ENCODE peak calls at places on chromosome 1, in seven cellular contexts. W is neural progenitor cell, G is fibroblast of lung, E is brain microvascular endothelial cell, T is left ventricle myocardium inferior, A is GM06990, K is right lobe of liver. X is an unnamed sample. For H3K27me3, the result is how much of the 10 kb centered on the place peaks cover.

GRCh38 chr1:190957565-190957964 is 479.9 kb upstream of the BRINP3 start:
- DNase-seq in E (no peak), G (no peak), T (no peak), K (no peak), W (no peak), A (no peak), X (no peak)

GRCh38 chr1:244052728-244053312 is 1.7 kb downstream of the ZBTB18 start:
- DNase-seq in G (no peak), E (no peak), T (no peak), A (no peak), W (no peak), K (no peak), X (no peak)

GRCh38 chr1:231885209-231885854 is 258.7 kb downstream of the DISC1 start:
- DNase-seq in G (peak), K (no peak), A (no peak), E (peak), W (no peak), T (no peak), X (no peak)

GRCh38 chr1:201016943-201017827 is 6.3 kb downstream of the KIF21B start:
- DNase-seq in A (peak), E (no peak), K (no peak), W (no peak), T (no peak), G (no peak), X (no peak)

GRCh38 chr1:78250201-78250600 is 204.4 kb downstream of the GIPC2 start:
- DNase-seq in A (no peak), G (no peak), K (no peak), E (no peak), W (no peak), T (no peak), X (no peak)

GRCh38 chr1:201397675-201398074 is 1.4 kb downstream of the LAD1 start:
- DNase-seq in T (no peak), A (no peak), K (no peak), G (no peak), E (no peak), W (no peak), X (peak)

GRCh38 chr1:50279622-50280320 is 143.5 kb downstream of the DMRTA2 start:
- DNase-seq in K (no peak), A (no peak), T (peak), G (peak), W (peak), E (no peak), X (peak)

GRCh38 chr1:77927414-77927813 is 39.0 kb downstream of the NEXN start:
- DNase-seq in G (no peak), E (no peak), K (no peak), A (no peak), T (no peak), W (no peak), X (no peak)

GRCh38 chr1:112676543-112676942 is 2.1 kb downstream of the MOV10 start:
- DNase-seq in A (no peak), T (no peak), G (no peak), K (no peak), W (no peak), E (no peak), X (no peak)

GRCh38 chr1:218475699-218476098 is 130.6 kb downstream of the TGFB2 start:
- DNase-seq in E (no peak), K (no peak), G (no peak), W (no peak), A (no peak), T (no peak), X (no peak)

GRCh38 chr1:230109871-230110667 is 43.0 kb downstream of the GALNT2 start:
- DNase-seq in T (no peak), A (peak), K (no peak), G (no peak), W (peak), E (no peak), X (no peak)

GRCh38 chr1:16165548-16165947 is 9.7 kb upstream of the EPHA2 start:
- DNase-seq in W (no peak), T (no peak), K (no peak), G (no peak), E (no peak), A (no peak), X (no peak)

GRCh38 chr1:32816676-32817158 is 441 bp downstream of the YARS1 start:
- DNase-seq in A (no peak), T (no peak), W (no peak), G (peak), K (no peak), E (peak), X (peak)

GRCh38 chr1:62271932-62272728 is 47.1 kb downstream of the KANK4 start:
- DNase-seq in A (no peak), W (peak), T (no peak), G (no peak), K (no peak), E (no peak), X (no peak)

GRCh38 chr1:20885121-20885520 is 98.0 kb upstream of the HP1BP3 start:
- DNase-seq in T (no peak), K (no peak), A (no peak), W (peak), G (peak), E (peak), X (no peak)

GRCh38 chr1:147073062-147073432 is 99.2 kb downstream of the PRKAB2 start:
- DNase-seq in K (no peak), E (no peak), G (no peak), A (no peak), T (no peak), W (peak), X (no peak)

GRCh38 chr1:30419246-30419720 is 304.1 kb downstream of the MATN1 start:
- DNase-seq in A (no peak), E (no peak), W (no peak), G (no peak), T (no peak), K (no peak), X (no peak)

GRCh38 chr1:165456114-165456513 is 11.2 kb upstream of the RXRG start:
- DNase-seq in G (no peak), T (no peak), A (no peak), K (no peak), E (no peak), W (no peak), X (peak)

GRCh38 chr1:20666804-20667203 is 5.6 kb upstream of the DDOST start:
- DNase-seq in A (no peak), W (no peak), K (no peak), T (no peak), G (peak), E (no peak), X (peak)

GRCh38 chr1:203631946-203632345 is 5.3 kb downstream of the ATP2B4 start:
- DNase-seq in G (no peak), E (no peak), T (no peak), W (no peak), K (no peak), A (no peak), X (no peak)

GRCh38 chr1:228274452-228275153 is 66.8 kb downstream of the OBSCN start:
- DNase-seq in A (no peak), K (no peak), E (no peak), T (no peak), G (no peak), W (no peak), X (no peak)
- H3K4me3 ChIP-seq in A (no peak), K (no peak), E (no peak), T (peak), G (no peak), W (no peak), X (no peak)

GRCh38 chr1:199545780-199546179 is 481.7 kb upstream of the NR5A2 start:
- DNase-seq in W (peak), G (no peak), E (no peak), K (no peak), T (no peak), A (peak), X (peak)
- TF ChIP-seq CTCF in W (peak), G (no peak), E (peak), K (peak), T (no peak), A (peak), X (peak)

GRCh38 chr1:119001181-119002018 is 13.3 kb upstream of the TBX15 start:
- DNase-seq in A (no peak), E (no peak), W (peak), K (no peak), G (no peak), T (no peak), X (peak)

GRCh38 chr1:119003413-119004128 is 15.4 kb upstream of the TBX15 start:
- DNase-seq in E (no peak), K (no peak), T (no peak), W (no peak), A (no peak), G (no peak), X (no peak)

GRCh38 chr1:118998171-118998570 is 10.0 kb upstream of the TBX15 start:
- DNase-seq in T (no peak), G (no peak), K (no peak), E (no peak), W (no peak), A (no peak), X (no peak)

GRCh38 chr1:118999348-119000071 is 11.4 kb upstream of the TBX15 start:
- DNase-seq in K (no peak), E (no peak), W (no peak), G (no peak), A (no peak), T (no peak), X (no peak)

GRCh38 chr1:119000371-119001180 is 12.4 kb upstream of the TBX15 start:
- DNase-seq in G (no peak), K (peak), A (no peak), W (peak), T (no peak), E (no peak), X (no peak)
- H3K27me3 ChIP-seq in G (half or more), K (under half), A (under half), W (half or more), T (half or more), E (under half), X (under half)

GRCh38 chr1:27049127-27049526 is 36.5 kb upstream of the TENT5B start:
- DNase-seq in G (no peak), K (no peak), T (no peak), E (no peak), W (no peak), A (no peak), X (no peak)
- H3K4me3 ChIP-seq in G (no peak), K (no peak), T (no peak), E (no peak), W (no peak), A (no peak), X (no peak)

DNA sequence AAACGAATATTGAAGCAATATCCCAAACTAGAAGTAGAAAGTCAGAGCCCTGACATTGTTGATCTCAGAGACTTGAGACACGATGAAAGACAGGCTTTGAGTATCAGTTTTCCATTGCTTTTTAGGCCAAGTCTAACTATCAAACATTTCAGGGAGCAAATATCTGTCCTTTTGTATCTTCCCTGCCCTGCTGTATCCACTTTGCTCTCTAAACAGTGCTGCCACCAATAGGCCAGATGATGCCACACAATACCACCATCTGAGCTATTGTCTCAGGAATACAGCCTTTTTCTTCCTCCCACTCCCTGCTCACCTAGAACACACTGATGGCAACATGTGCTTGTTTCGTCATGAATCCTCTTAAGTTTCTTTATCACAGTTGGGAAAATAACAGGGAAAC is 62.6 kb upstream of the SPAG17 start:
- DNase-seq in K (no peak), A (no peak), W (peak), G (peak), T (no peak), E (peak), X (peak)
- TF ChIP-seq CTCF in K (peak), A (peak), W (peak), G (peak), T (peak), E (peak), X (peak)

X was measured in bronchial epithelial cell.